ENCODE peak calls at places on chromosomes 5 and 9, in nine cellular contexts. E, O, K, M, S, X, F, L and C are unnamed samples.

GRCh38 chr9:121281614-121282291 is 13.8 kb downstream of the GSN start:
- DNase-seq in E (no peak), K (no peak), F (peak), S (no peak), X (no peak), L (peak), O (no peak), M (no peak), C (no peak)

GRCh38 chr9:134571946-134572914 is 69.4 kb upstream of the COL5A1 start:
- DNase-seq in L (no peak), K (no peak), S (no peak), E (no peak), X (no peak), F (no peak), M (no peak), O (no peak), C (no peak)

GRCh38 chr9:95058795-95059386 is 258.6 kb downstream of the FANCC start:
- DNase-seq in O (no peak), K (no peak), L (no peak), M (no peak), X (no peak), F (no peak), S (no peak), E (no peak), C (no peak)

GRCh38 chr5:159010611-159011497 is 88.9 kb downstream of the EBF1 start:
- DNase-seq in X (no peak), M (no peak), S (no peak), E (no peak), O (peak), L (no peak), K (no peak), F (peak), C (peak)

GRCh38 chr9:111036946-111037743 is 1.1 kb downstream of the LPAR1 start:
- DNase-seq in F (no peak), X (no peak), L (no peak), O (no peak), M (no peak), E (no peak), S (no peak), K (no peak), C (no peak)

GRCh38 chr5:93883459-93883858 is 142.1 kb upstream of the POU5F2 start:
- DNase-seq in K (no peak), F (no peak), M (no peak), S (no peak), L (no peak), E (no peak), X (no peak), O (peak), C (no peak)

GRCh38 chr5:76469656-76470290 is 66.7 kb downstream of the IQGAP2 start:
- DNase-seq in K (no peak), M (no peak), F (no peak), S (no peak), O (no peak), X (no peak), L (no peak), E (no peak), C (no peak)

GRCh38 chr5:68803881-68804319 is 289.9 kb upstream of the SLC30A5 start:
- DNase-seq in X (no peak), L (no peak), O (no peak), K (no peak), E (no peak), S (no peak), M (no peak), F (no peak), C (no peak)

GRCh38 chr5:127699416-127699815 is 3.8 kb upstream of the CCDC192 start:
- DNase-seq in L (no peak), M (no peak), F (no peak), E (no peak), K (no peak), O (no peak), S (no peak), X (no peak), C (no peak)

GRCh38 chr9:3963266-3964019 is 336.4 kb downstream of the GLIS3 start:
- DNase-seq in E (no peak), X (no peak), L (peak), O (no peak), M (no peak), K (no peak), S (no peak), F (peak), C (peak)

GRCh38 chr5:79619849-79620248 is 7.6 kb downstream of the TENT2 start:
- DNase-seq in X (no peak), L (no peak), O (no peak), E (no peak), F (no peak), M (no peak), K (no peak), S (no peak), C (no peak)

GRCh38 chr5:154541553-154541952 is 63.5 kb upstream of the HAND1 start:
- DNase-seq in O (peak), M (no peak), E (peak), K (no peak), S (no peak), X (no peak), F (no peak), L (no peak), C (no peak)

GRCh38 chr9:32926901-32927300 is 74.5 kb downstream of the APTX start:
- DNase-seq in E (no peak), K (no peak), O (no peak), F (peak), S (no peak), L (no peak), M (no peak), X (no peak), C (no peak)

GRCh38 chr5:55899344-55899743 is 48.2 kb downstream of the IL31RA start:
- DNase-seq in O (no peak), E (no peak), F (no peak), S (no peak), M (no peak), K (no peak), X (no peak), L (no peak), C (peak)

GRCh38 chr5:153573326-153574033 is 83.0 kb downstream of the GRIA1 start:
- DNase-seq in F (no peak), S (no peak), M (no peak), E (no peak), L (no peak), K (no peak), X (no peak), O (no peak), C (no peak)

GRCh38 chr5:145509336-145510150 is 325.6 kb downstream of the PRELID2 start:
- DNase-seq in M (no peak), E (no peak), S (no peak), F (no peak), K (no peak), L (peak), O (no peak), X (no peak), C (no peak)

GRCh38 chr9:4196376-4196775 is 103.5 kb downstream of the GLIS3 start:
- DNase-seq in O (no peak), K (no peak), E (no peak), L (no peak), F (no peak), S (no peak), X (no peak), M (no peak), C (no peak)

GRCh38 chr5:133861161-133861737 is 107.2 kb downstream of the C5orf15 start:
- DNase-seq in M (no peak), X (no peak), L (peak), O (no peak), E (no peak), F (no peak), K (no peak), S (no peak), C (no peak)

GRCh38 chr5:81288021-81288433 is 13.4 kb upstream of the ZCCHC9 start:
- DNase-seq in E (no peak), K (no peak), X (no peak), F (no peak), L (no peak), O (no peak), S (no peak), M (no peak), C (no peak)

GRCh38 chr5:96969401-96969800 is 33.5 kb downstream of the LNPEP start:
- DNase-seq in O (no peak), L (no peak), E (no peak), F (no peak), S (no peak), X (no peak), M (no peak), K (no peak), C (peak)

GRCh38 chr9:127176631-127177030 is 54.2 kb upstream of the ANGPTL2 start:
- DNase-seq in E (no peak), F (no peak), M (no peak), S (no peak), X (no peak), L (no peak), O (no peak), K (no peak), C (no peak)

GRCh38 chr9:114025760-114026159 is 52.3 kb downstream of the AMBP start:
- DNase-seq in F (no peak), M (no peak), O (no peak), E (no peak), K (no peak), L (no peak), S (no peak), X (no peak), C (no peak)